ENCODE peak calls at places on chromosomes 16 and 17, in nine cellular contexts. F is cardiac muscle cell, R is skeletal muscle cell, M is IMR-90, C is A549, Q is fibroblast of the aortic adventitia, G is right lobe of liver, Z is mesenchymal stem cell, T is testis. J is an unnamed sample.

GRCh38 chr17:1229354-1229890 is 40.8 kb upstream of the BHLHA9 start:
- DNase-seq in F (peak; percentile 13), R (no peak), M (no peak), C (peak; percentile 78), Q (no peak), G (peak; percentile 59), Z (peak; percentile 22), T (peak; percentile 48), J (no peak)

GRCh38 chr16:72241930-72242329 is 70.0 kb upstream of the PMFBP1 start:
- DNase-seq in F (peak; percentile 72), R (no peak), M (peak; percentile 55), C (peak; percentile 35), Q (peak; percentile 73), G (no peak), Z (peak; percentile 63), T (peak; percentile 56), J (peak; percentile 62)

GRCh38 chr17:46135126-46135812 is 58.0 kb downstream of the KANSL1 start:
- DNase-seq in F (peak; percentile 52), R (no peak), M (no peak), C (no peak), Q (no peak), G (no peak), Z (no peak), T (no peak), J (no peak)

GRCh38 chr17:75163074-75163473 is 8.8 kb upstream of the JPT1 start:
- DNase-seq in F (no peak), R (no peak), M (no peak), C (no peak), Q (no peak), G (no peak), Z (no peak), T (no peak), J (no peak)

GRCh38 chr17:82230627-82231311 is 1.9 kb downstream of the SLC16A3 start:
- DNase-seq in F (peak; percentile 95), R (peak; percentile 73), M (peak; percentile 81), C (peak; percentile 79), Q (peak; percentile 75), G (peak; percentile 94), Z (peak; percentile 85), T (peak; percentile 92), J (peak; percentile 91)

GRCh38 chr16:15726715-15727114 is 76.7 kb downstream of the NDE1 start:
- DNase-seq in F (no peak), R (no peak), M (no peak), C (no peak), Q (no peak), G (no peak), Z (no peak), T (no peak), J (no peak)

GRCh38 chr16:84600343-84601229 is 17.3 kb downstream of the COTL1 start:
- DNase-seq in F (peak; percentile 43), R (no peak), M (peak; percentile 43), C (no peak), Q (peak; percentile 28), G (no peak), Z (peak; percentile 57), T (no peak), J (peak; percentile 46)

GRCh38 chr16:87265261-87265660 is 51.9 kb downstream of the C16orf95 start:
- DNase-seq in F (no peak), R (no peak), M (no peak), C (no peak), Q (no peak), G (no peak), Z (no peak), T (no peak), J (no peak)

GRCh38 chr16:58026139-58026704 is 668 bp downstream of the MMP15 start:
- DNase-seq in F (peak; percentile 64), R (no peak), M (peak; percentile 17), C (peak; percentile 56), Q (peak; percentile 41), G (peak; percentile 81), Z (peak; percentile 61), T (no peak), J (peak; percentile 54)

GRCh38 chr16:4372578-4373355 is 1.1 kb downstream of the VASN start:
- DNase-seq in F (peak; percentile 64), R (no peak), M (peak; percentile 79), C (peak; percentile 54), Q (no peak), G (peak; percentile 94), Z (peak; percentile 87), T (peak; percentile 75), J (peak; percentile 88)
- H3K4me3 ChIP-seq in F (peak overlapping the region; percentile 75), R (peak overlapping the region; percentile 79), M (peak overlapping the region; percentile 87), C (peak overlapping the region; percentile 70), Q (peak overlapping the region; percentile 97), G (peak overlapping the region; percentile 52), Z (peak overlapping the region; percentile 80), T (peak overlapping the region; percentile 86), J (peak overlapping the region; percentile 79)

GRCh38 chr17:57946798-57947358 is 8.3 kb downstream of the CUEDC1 start:
- DNase-seq in F (peak; percentile 66), R (no peak), M (peak; percentile 78), C (peak; percentile 83), Q (peak; percentile 73), G (peak; percentile 63), Z (peak; percentile 94), T (peak; percentile 24), J (peak; percentile 91)
- H3K4me3 ChIP-seq in F (no peak overlapping the region), R (peak overlapping the region; percentile 30), M (peak overlapping the region; percentile 2), C (peak overlapping the region; percentile 34), Q (peak overlapping the region; percentile 67), G (peak overlapping the region; percentile 21), Z (no peak overlapping the region), T (peak overlapping the region; percentile 34), J (peak overlapping the region; percentile 26)

GRCh38 chr16:89721644-89722391 is 481 bp downstream of the ZNF276 start:
- DNase-seq in F (peak; percentile 60), R (no peak), M (peak; percentile 34), C (peak; percentile 42), Q (peak; percentile 41), G (peak; percentile 78), Z (peak; percentile 64), T (peak; percentile 50), J (peak; percentile 60)

GRCh38 chr16:89722392-89723278 is 1.3 kb downstream of the ZNF276 start:
- DNase-seq in F (peak; percentile 63), R (no peak), M (peak; percentile 16), C (no peak), Q (peak; percentile 31), G (no peak), Z (no peak), T (peak; percentile 58), J (peak; percentile 58)

GRCh38 chr16:89720859-89721643 is at the start of the genes VPS9D1 and ZNF276:
- DNase-seq in F (peak; percentile 85), R (no peak), M (peak; percentile 69), C (peak; percentile 66), Q (peak; percentile 73), G (peak; percentile 93), Z (peak; percentile 84), T (peak; percentile 87), J (peak; percentile 79)

GRCh38 chr16:89720520-89720858 is 209 bp downstream of the VPS9D1 start:
- DNase-seq in F (no peak), R (no peak), M (no peak), C (no peak), Q (no peak), G (peak; percentile 81), Z (peak; percentile 58), T (peak; percentile 57), J (peak; percentile 26)

DNA sequence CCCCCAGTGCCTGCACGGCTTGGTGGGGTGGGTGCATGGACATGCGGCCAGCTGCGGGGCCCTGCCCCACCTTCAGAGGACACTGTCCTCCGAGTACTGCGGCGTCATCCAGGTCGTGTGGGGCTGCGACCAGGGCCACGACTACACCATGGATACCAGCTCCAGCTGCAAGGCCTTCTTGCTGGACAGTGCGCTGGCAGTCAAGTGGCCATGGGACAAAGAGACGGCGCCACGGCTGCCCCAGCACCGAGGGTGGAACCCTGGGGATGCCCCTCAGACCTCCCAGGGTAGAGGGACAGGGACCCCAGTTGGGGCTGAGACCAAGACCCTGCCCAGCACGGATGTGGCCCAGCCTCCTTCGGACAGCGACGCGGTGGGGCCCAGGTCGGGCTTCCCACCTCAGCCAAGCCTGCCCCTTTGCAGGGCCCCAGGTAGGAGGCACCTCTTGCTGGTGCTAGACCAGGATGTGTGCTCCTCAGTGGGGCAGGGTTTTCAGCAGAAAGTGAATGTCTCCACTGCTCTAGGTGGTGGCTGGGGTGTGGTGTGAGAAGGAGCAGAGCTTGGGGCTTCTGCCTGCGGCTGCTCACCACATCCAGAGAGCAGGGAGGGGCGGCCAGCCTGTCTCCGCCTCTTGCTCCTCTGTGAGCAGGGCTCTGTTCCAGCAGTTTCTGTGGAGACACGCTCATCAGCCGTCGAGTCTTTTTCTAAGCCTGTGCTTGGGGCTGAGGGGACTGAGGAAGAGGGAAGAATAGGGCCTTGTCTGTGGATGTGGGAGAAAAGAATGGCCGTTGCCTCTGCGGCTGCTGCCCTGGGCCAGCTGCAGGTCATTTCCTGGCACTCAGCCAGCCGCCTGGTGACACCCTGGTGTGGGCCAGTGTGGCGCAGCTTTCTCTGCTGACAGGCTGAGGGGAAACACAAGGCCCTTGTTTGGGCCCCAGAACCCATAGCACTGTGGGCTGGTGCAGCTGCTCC is 2.2 kb downstream of the ZNF276 start:
- DNase-seq in F (peak; percentile 36), R (no peak), M (peak; percentile 14), C (no peak), Q (peak; percentile 35), G (no peak), Z (no peak), T (peak; percentile 64), J (no peak)
- H3K4me3 ChIP-seq in F (no peak overlapping the region), R (no peak overlapping the region), M (no peak overlapping the region), C (peak overlapping the region; percentile 94), Q (peak overlapping the region; percentile 17), G (peak overlapping the region; percentile 94), Z (no peak overlapping the region), T (no peak overlapping the region), J (peak overlapping the region; percentile 82)

GRCh38 chr17:48440660-48441059 is 10.6 kb upstream of the SKAP1 start:
- DNase-seq in F (no peak), R (no peak), M (no peak), C (no peak), Q (no peak), G (no peak), Z (no peak), T (no peak), J (no peak)

GRCh38 chr17:48442819-48443218 is 12.8 kb upstream of the SKAP1 start:
- DNase-seq in F (no peak), R (no peak), M (no peak), C (no peak), Q (no peak), G (no peak), Z (no peak), T (no peak), J (no peak)

GRCh38 chr17:48441862-48442261 is 11.8 kb upstream of the SKAP1 start:
- DNase-seq in F (no peak), R (no peak), M (no peak), C (no peak), Q (no peak), G (no peak), Z (no peak), T (no peak), J (no peak)

GRCh38 chr17:48439875-48440505 is 10.0 kb upstream of the SKAP1 start:
- DNase-seq in F (peak; percentile 9), R (no peak), M (no peak), C (no peak), Q (no peak), G (no peak), Z (peak; percentile 50), T (no peak), J (no peak)

GRCh38 chr17:48441231-48441711 is 11.3 kb upstream of the SKAP1 start:
- DNase-seq in F (peak; percentile 17), R (no peak), M (no peak), C (no peak), Q (no peak), G (no peak), Z (no peak), T (no peak), J (no peak)
- H3K4me3 ChIP-seq in F (no peak overlapping the region), R (no peak overlapping the region), M (no peak overlapping the region), C (no peak overlapping the region), Q (no peak overlapping the region), G (no peak overlapping the region), Z (no peak overlapping the region), T (no peak overlapping the region), J (no peak overlapping the region)

J was measured in fibroblast of villous mesenchyme.